ENCODE peak calls at places on chromosomes 12 and 14, in eight cellular contexts. H is midbrain; I is activated naive CD4-positive, alpha-beta T cell; B is cardiac fibroblast; Q is memory B cell; A is Kasumi-1; E is activated CD4-positive, alpha-beta T cell treated with anti-CD3 and anti-CD28 coated beads, Interleukin-2, amount 10 ng/mL, durations not matched to agents 7 days and 5 days; U is NCI-H1092 treated with DMSO at 0.1 percent for 48 hours. K is an unnamed sample.

GRCh38 chr12:62512901-62513300 is 46.3 kb downstream of the MON2 start:
- DNase-seq in Q (no peak), A (no peak), H (no peak), B (no peak), E (no peak), I (no peak), U (no peak), K (no peak)

GRCh38 chr12:62813031-62813829 is 121.7 kb downstream of the PPM1H start:
- DNase-seq in B (peak), H (peak), A (peak), U (no peak), E (peak), I (no peak), Q (no peak), K (peak)

GRCh38 chr12:93179792-93180191 is 197.9 kb upstream of the NUDT4 start:
- DNase-seq in H (no peak), A (no peak), B (no peak), Q (no peak), I (no peak), U (no peak), E (no peak), K (no peak)

GRCh38 chr12:113403435-113404415 is at the start of gene SDS:
- DNase-seq in I (no peak), E (no peak), U (peak), Q (no peak), A (peak), B (peak), H (peak), K (no peak)

GRCh38 chr12:22626429-22626828 is 1.5 kb downstream of the ETNK1 start:
- DNase-seq in I (no peak), U (no peak), H (peak), A (peak), E (peak), Q (no peak), B (peak), K (no peak)

GRCh38 chr12:82651489-82651888 is 35.2 kb upstream of the TMTC2 start:
- DNase-seq in Q (no peak), B (no peak), H (no peak), A (no peak), U (no peak), E (no peak), I (no peak), K (no peak)

GRCh38 chr12:106285993-106286392 is 16.5 kb upstream of the TCP11L2 start:
- DNase-seq in A (no peak), B (no peak), H (no peak), Q (no peak), U (no peak), I (no peak), E (no peak), K (no peak)

GRCh38 chr14:99590746-99591555 is 13.1 kb downstream of the CCDC85C start:
- DNase-seq in I (no peak), B (peak), H (no peak), Q (no peak), A (no peak), U (peak), E (no peak), K (no peak)

GRCh38 chr14:103334644-103335603 is 887 bp downstream of the EIF5 start:
- DNase-seq in H (peak), B (peak), Q (peak), E (peak), A (peak), I (peak), U (peak), K (peak)

GRCh38 chr12:3988519-3989217 is 115.5 kb upstream of the PARP11 start:
- DNase-seq in Q (peak), I (no peak), E (peak), A (peak), U (no peak), H (no peak), B (no peak), K (no peak)

GRCh38 chr12:97465012-97465345 is 2.4 kb downstream of the RMST start:
- DNase-seq in I (no peak), Q (no peak), H (no peak), B (no peak), E (no peak), A (no peak), U (peak), K (peak)

GRCh38 chr12:115623764-115624334 is 653.6 kb downstream of the MED13L start:
- DNase-seq in U (no peak), Q (no peak), B (peak), E (no peak), H (no peak), I (no peak), A (no peak), K (peak)

GRCh38 chr12:109910969-109911348 is 10.9 kb downstream of the TCHP start:
- DNase-seq in A (peak), Q (no peak), U (no peak), H (no peak), I (no peak), E (peak), B (peak), K (peak)

GRCh38 chr12:27331299-27331926 is 1.2 kb upstream of the BMAL2 start:
- DNase-seq in I (no peak), E (peak), U (no peak), Q (no peak), A (peak), H (no peak), B (peak), K (no peak)

GRCh38 chr12:3261782-3262359 is 184.7 kb downstream of the TSPAN9 start:
- DNase-seq in A (no peak), H (no peak), Q (no peak), B (peak), I (no peak), E (no peak), U (no peak), K (no peak)

GRCh38 chr14:101889366-101889765 is 75.0 kb upstream of the DYNC1H1 start:
- DNase-seq in H (no peak), U (no peak), Q (no peak), A (no peak), E (no peak), I (no peak), B (no peak), K (no peak)

GRCh38 chr12:14540801-14541462 is 26.8 kb downstream of the PLBD1 start:
- DNase-seq in I (no peak), H (no peak), Q (no peak), E (no peak), B (no peak), A (no peak), U (no peak), K (no peak)

GRCh38 chr12:121053706-121054105 is 14.7 kb upstream of the OASL start:
- DNase-seq in E (no peak), U (no peak), A (no peak), B (no peak), I (no peak), H (no peak), Q (no peak), K (no peak)

GRCh38 chr14:51576112-51576420 is 75.6 kb upstream of the FRMD6 start:
- DNase-seq in E (no peak), Q (no peak), A (no peak), U (no peak), H (no peak), I (no peak), B (peak), K (no peak)

GRCh38 chr12:51620448-51620847 is 29.4 kb downstream of the SCN8A start:
- DNase-seq in A (no peak), Q (no peak), E (no peak), I (no peak), H (no peak), B (peak), U (no peak), K (no peak)

GRCh38 chr12:112850343-112850742 is 56.4 kb upstream of the OAS1 start:
- DNase-seq in I (no peak), A (no peak), H (peak), E (no peak), U (no peak), Q (no peak), B (no peak), K (no peak)

GRCh38 chr12:113054948-113055486 is 1.5 kb upstream of the DTX1 start:
- DNase-seq in H (no peak), Q (no peak), E (no peak), A (no peak), B (no peak), I (no peak), U (no peak), K (no peak)

GRCh38 chr12:53989227-53990113 is 4.5 kb downstream of the HOXC10 start:
- DNase-seq in H (peak), B (peak), E (peak), Q (no peak), I (no peak), A (peak), U (peak), K (peak)

GRCh38 chr12:41919526-41920305 is 225.0 kb downstream of the GXYLT1 start:
- DNase-seq in E (no peak), A (no peak), I (no peak), U (peak), B (no peak), H (peak), Q (no peak), K (peak)

GRCh38 chr12:88556213-88556612 is 24.1 kb downstream of the KITLG start:
- DNase-seq in U (no peak), B (peak), H (no peak), E (no peak), I (no peak), A (no peak), Q (no peak), K (no peak)

GRCh38 chr12:55842681-55843429 is at the start of gene MMP19:
- DNase-seq in I (no peak), B (peak), U (no peak), E (no peak), Q (no peak), A (peak), H (no peak), K (no peak)